ENCODE peak calls at places on chromosome 20, in eight cellular contexts. R is stimulated activated CD4-positive, alpha-beta T cell treated with anti-CD3 and anti-CD28 coated beads, Interleukin-1b, Interleukin-23, amount 100 ng/mL, for 24 hours; E is CD8-positive, alpha-beta T cell; D is ecto neural progenitor cell; V is SJSA1; K is suprapubic skin; N is activated effector memory CD4-positive, alpha-beta T cell treated with anti-CD3 and anti-CD28 coated beads, Interleukin-2, amount 50 U/mL, for 16 hours; Z is AG04450. J is an unnamed sample.

GRCh38 chr20:48839083-48839482 is 11.3 kb upstream of the PREX1 start:
- DNase-seq in R (no peak), V (no peak), D (no peak), Z (no peak), N (no peak), E (no peak), K (no peak), J (no peak)

GRCh38 chr20:15257471-15257870 is 920.1 kb upstream of the FLRT3 start:
- DNase-seq in N (no peak), Z (no peak), V (no peak), D (no peak), R (no peak), K (no peak), E (no peak), J (no peak)

GRCh38 chr20:36728986-36729385 is 16.9 kb downstream of the NDRG3 start:
- DNase-seq in V (no peak), R (no peak), Z (no peak), E (no peak), K (no peak), N (no peak), D (no peak), J (no peak)

GRCh38 chr20:57760698-57761412 is 51.0 kb upstream of the PMEPA1 start:
- DNase-seq in K (peak; percentile 28), V (no peak), R (no peak), D (no peak), Z (no peak), E (no peak), N (peak; percentile 47), J (no peak)

GRCh38 chr20:2387180-2387577 is 6.5 kb downstream of the TGM6 start:
- DNase-seq in K (no peak), D (peak; percentile 75), N (peak; percentile 79), Z (no peak), V (no peak), R (no peak), E (peak; percentile 20), J (no peak)

GRCh38 chr20:3239867-3240775 is 1.1 kb upstream of the SLC4A11 start:
- DNase-seq in K (no peak), Z (no peak), V (no peak), N (no peak), D (no peak), R (no peak), E (no peak), J (no peak)

GRCh38 chr20:4069741-4070140 is 54.4 kb upstream of the RNF24 start:
- DNase-seq in K (no peak), N (no peak), R (no peak), D (no peak), V (no peak), E (no peak), Z (no peak), J (no peak)

GRCh38 chr20:57190536-57191265 is 75.7 kb downstream of the BMP7 start:
- DNase-seq in N (no peak), D (no peak), R (no peak), Z (no peak), V (peak; percentile 63), K (no peak), E (no peak), J (no peak)

GRCh38 chr20:62161347-62161746 is 17.8 kb downstream of the SS18L1 start:
- DNase-seq in D (no peak), Z (no peak), R (no peak), K (no peak), E (no peak), V (no peak), N (no peak), J (peak; percentile 56)

GRCh38 chr20:59004493-59004762 is 2.6 kb downstream of the CTSZ start:
- DNase-seq in N (peak; percentile 85), Z (no peak), D (no peak), E (peak; percentile 58), R (no peak), K (no peak), V (no peak), J (no peak)

GRCh38 chr20:60086936-60087562 is 128.8 kb downstream of the CDH26 start:
- DNase-seq in V (no peak), E (no peak), N (no peak), D (no peak), R (no peak), Z (no peak), K (no peak), J (no peak)

GRCh38 chr20:13771853-13772453 is 12.8 kb downstream of the ESF1 start:
- DNase-seq in R (no peak), Z (no peak), N (no peak), E (no peak), D (no peak), V (no peak), K (no peak), J (no peak)

GRCh38 chr20:46119028-46119546 is 973 bp downstream of the CD40 start:
- DNase-seq in E (no peak), Z (no peak), N (no peak), V (no peak), D (no peak), K (peak; percentile 73), R (no peak), J (peak; percentile 20)

GRCh38 chr20:59178983-59179595 is 15.5 kb downstream of the ZNF831 start:
- DNase-seq in D (no peak), K (no peak), N (no peak), R (no peak), E (no peak), V (no peak), Z (no peak), J (no peak)

GRCh38 chr20:62136283-62137091 is 6.7 kb downstream of the PSMA7 start:
- DNase-seq in E (peak; percentile 78), Z (no peak), V (no peak), R (no peak), K (no peak), N (peak; percentile 89), D (peak; percentile 67), J (no peak)

GRCh38 chr20:63533871-63534393 is 3.2 kb downstream of the PTK6 start:
- DNase-seq in N (no peak), D (no peak), Z (no peak), E (no peak), R (no peak), V (no peak), K (no peak), J (peak; percentile 62)

GRCh38 chr20:50380697-50381040 is 129.5 kb upstream of the PTPN1 start:
- DNase-seq in D (no peak), K (no peak), Z (no peak), E (no peak), R (no peak), N (no peak), V (peak; percentile 59), J (peak; percentile 71)

GRCh38 chr20:41411458-41411857 is 44.8 kb upstream of the EMILIN3 start:
- DNase-seq in N (no peak), K (no peak), D (no peak), R (no peak), V (no peak), E (no peak), Z (no peak), J (no peak)

GRCh38 chr20:25389858-25390537 is 637 bp downstream of the ABHD12 start:
- DNase-seq in R (no peak), N (peak; percentile 71), V (peak; percentile 49), E (peak; percentile 13), D (peak; percentile 80), Z (no peak), K (peak; percentile 81), J (peak; percentile 67)

GRCh38 chr20:53843645-53844044 is 226.7 kb downstream of the BCAS1 start:
- DNase-seq in R (no peak), V (no peak), E (no peak), D (no peak), K (no peak), Z (no peak), N (no peak), J (no peak)

GRCh38 chr20:63829943-63830820 is 882 bp downstream of the ZBTB46 start:
- DNase-seq in N (no peak), V (no peak), D (peak; percentile 65), E (no peak), R (no peak), Z (no peak), K (no peak), J (no peak)

GRCh38 chr20:57514273-57514751 is 10.6 kb downstream of the CTCFL start:
- DNase-seq in R (no peak), K (peak; percentile 86), Z (peak; percentile 44), N (no peak), E (peak; percentile 32), D (peak; percentile 72), V (no peak), J (peak; percentile 77)

GRCh38 chr20:21053002-21053762 is 53.0 kb downstream of the LINC00237 start:
- DNase-seq in E (no peak), D (no peak), Z (no peak), V (no peak), R (no peak), N (no peak), K (no peak), J (no peak)

GRCh38 chr20:834151-834747 is 734 bp downstream of the FAM110A start:
- DNase-seq in D (no peak), K (no peak), N (no peak), E (no peak), V (no peak), R (no peak), Z (no peak), J (no peak)

GRCh38 chr20:13868331-13868730 is 83.5 kb downstream of the NDUFAF5 start:
- DNase-seq in V (no peak), N (no peak), Z (no peak), R (no peak), E (no peak), K (no peak), D (no peak), J (no peak)

GRCh38 chr20:37651932-37652331 is 41.9 kb upstream of the CTNNBL1 start:
- DNase-seq in V (peak; percentile 53), E (no peak), Z (no peak), R (no peak), N (peak; percentile 65), D (peak; percentile 75), K (no peak), J (peak; percentile 79)

GRCh38 chr20:35005463-35005961 is 49.8 kb downstream of the MYH7B start:
- DNase-seq in Z (no peak), R (no peak), K (no peak), D (no peak), E (no peak), V (no peak), N (peak; percentile 48), J (no peak)

GRCh38 chr20:23666189-23666588 is 22.6 kb downstream of the CST4 start:
- DNase-seq in V (no peak), R (no peak), E (no peak), K (no peak), D (no peak), N (no peak), Z (no peak), J (no peak)

GRCh38 chr20:31719644-31720485 is 2.8 kb downstream of the BCL2L1 start:
- DNase-seq in E (no peak), K (no peak), Z (no peak), D (no peak), R (no peak), V (peak; percentile 88), N (no peak), J (no peak)

GRCh38 chr20:50464026-50464724 is 46.0 kb upstream of the PTPN1 start:
- DNase-seq in V (peak; percentile 58), N (peak; percentile 82), K (peak; percentile 84), R (no peak), Z (no peak), E (peak; percentile 58), D (peak; percentile 77), J (peak; percentile 62)

GRCh38 chr20:4192378-4193048 is 177.2 kb upstream of the RNF24 start:
- DNase-seq in V (no peak), N (no peak), D (no peak), Z (no peak), K (no peak), E (no peak), R (no peak), J (no peak)

GRCh38 chr20:52675414-52675813 is 296.7 kb upstream of the TSHZ2 start:
- DNase-seq in N (no peak), V (no peak), Z (no peak), D (no peak), K (no peak), R (no peak), E (no peak), J (no peak)

GRCh38 chr20:32400476-32400875 is 42.3 kb downstream of the ASXL1 start:
- DNase-seq in R (no peak), E (no peak), K (no peak), D (no peak), V (no peak), Z (no peak), N (no peak), J (no peak)

GRCh38 chr20:25066386-25066785 is 8.4 kb upstream of the ACSS1 start:
- DNase-seq in R (no peak), Z (no peak), V (no peak), E (no peak), N (peak; percentile 38), D (no peak), K (no peak), J (no peak)

J was measured in right lobe of liver.